ENCODE peak calls at places on chromosomes 7 and 10, in six cellular contexts. Z, A, H, B, V and Y are unnamed samples.

GRCh38 chr7:44894881-44895600 is 9.7 kb upstream of the PURB start:
- DNase-seq in Z (no peak), A (peak), H (no peak), B (no peak), V (no peak), Y (no peak)

GRCh38 chr10:1440897-1441296 is 296.4 kb downstream of the ADARB2 start:
- DNase-seq in Z (no peak), A (no peak), H (no peak), B (no peak), V (no peak), Y (no peak)

GRCh38 chr7:1521454-1521853 is 9.0 kb upstream of the MAFK start:
- DNase-seq in Z (no peak), A (no peak), H (no peak), B (no peak), V (no peak), Y (no peak)

GRCh38 chr7:78953090-78953489 is 500.4 kb downstream of the MAGI2 start:
- DNase-seq in Z (no peak), A (no peak), H (no peak), B (no peak), V (peak), Y (no peak)

GRCh38 chr7:40234666-40235065 is 99.9 kb downstream of the SUGCT start:
- DNase-seq in Z (no peak), A (no peak), H (no peak), B (no peak), V (no peak), Y (no peak)

GRCh38 chr10:22372922-22373321 is 27.6 kb downstream of the SPAG6 start:
- DNase-seq in Z (no peak), A (no peak), H (no peak), B (no peak), V (no peak), Y (no peak)

GRCh38 chr7:130667593-130668257 is 823 bp downstream of the COPG2 start:
- DNase-seq in Z (no peak), A (no peak), H (peak), B (no peak), V (no peak), Y (peak)

GRCh38 chr10:122050316-122050715 is 61.4 kb downstream of the TACC2 start:
- DNase-seq in Z (no peak), A (no peak), H (no peak), B (no peak), V (no peak), Y (no peak)

GRCh38 chr10:74548676-74549075 is 277.7 kb upstream of the KAT6B start:
- DNase-seq in Z (no peak), A (no peak), H (peak), B (no peak), V (no peak), Y (no peak)

GRCh38 chr10:12614390-12615003 is 265.1 kb downstream of the CAMK1D start:
- DNase-seq in Z (no peak), A (no peak), H (no peak), B (no peak), V (no peak), Y (peak)

GRCh38 chr7:150393325-150393724 is 14.2 kb downstream of the ZNF775 start:
- DNase-seq in Z (no peak), A (no peak), H (no peak), B (no peak), V (no peak), Y (no peak)

GRCh38 chr7:10802011-10802410 is 171.7 kb upstream of the PHF14 start:
- DNase-seq in Z (no peak), A (no peak), H (no peak), B (no peak), V (no peak), Y (no peak)

GRCh38 chr10:130766716-130767115 is 544.8 kb downstream of the TCERG1L start:
- DNase-seq in Z (no peak), A (no peak), H (no peak), B (peak), V (no peak), Y (no peak)

GRCh38 chr10:123142701-123143161 is 5.2 kb upstream of the HMX2 start:
- DNase-seq in Z (no peak), A (no peak), H (no peak), B (peak), V (no peak), Y (no peak)

GRCh38 chr7:135274495-135275268 is 41.0 kb downstream of the STRA8 start:
- DNase-seq in Z (peak), A (peak), H (peak), B (peak), V (no peak), Y (peak)

GRCh38 chr7:2003931-2004812 is 228.6 kb downstream of the MAD1L1 start:
- DNase-seq in Z (no peak), A (no peak), H (no peak), B (peak), V (no peak), Y (no peak)

GRCh38 chr7:114865564-114865963 is 56.3 kb upstream of the MDFIC start:
- DNase-seq in Z (peak), A (no peak), H (peak), B (no peak), V (no peak), Y (no peak)

GRCh38 chr7:20227291-20227795 is 10.2 kb upstream of the MACC1 start:
- DNase-seq in Z (no peak), A (no peak), H (peak), B (no peak), V (no peak), Y (no peak)

GRCh38 chr10:16297652-16298051 is 139.2 kb upstream of the PTER start:
- DNase-seq in Z (no peak), A (no peak), H (no peak), B (no peak), V (no peak), Y (no peak)

GRCh38 chr7:130560972-130561371 is 69.1 kb downstream of the MEST start:
- DNase-seq in Z (peak), A (no peak), H (peak), B (no peak), V (peak), Y (no peak)

GRCh38 chr10:14659626-14660196 is 115.0 kb downstream of the FAM107B start:
- DNase-seq in Z (no peak), A (no peak), H (no peak), B (no peak), V (no peak), Y (no peak)

GRCh38 chr10:73495884-73496674 is at the start of gene PPP3CB:
- DNase-seq in Z (peak), A (peak), H (peak), B (peak), V (peak), Y (peak)